ENCODE peak calls at places on chromosomes 13 and 19, in four cellular contexts. S, A, O and W are unnamed samples.

GRCh38 chr19:15289673-15290072 is 42.7 kb downstream of the BRD4 start:
- DNase-seq in S (no peak), A (no peak), O (peak; percentile 47), W (no peak)

GRCh38 chr19:19508217-19508616 is 7.1 kb downstream of the TSSK6 start:
- DNase-seq in S (no peak), A (no peak), O (no peak), W (no peak)

GRCh38 chr19:2455481-2456300 is 1.1 kb downstream of the LMNB2 start:
- DNase-seq in S (peak; percentile 35), A (no peak), O (peak; percentile 84), W (no peak)

GRCh38 chr19:4019578-4019977 is 12.0 kb downstream of the PIAS4 start:
- DNase-seq in S (no peak), A (no peak), O (no peak), W (no peak)

GRCh38 chr19:39520541-39521204 is 5.7 kb downstream of the SELENOV start:
- DNase-seq in S (no peak), A (no peak), O (peak; percentile 58), W (no peak)

GRCh38 chr19:47158879-47159509 is 28.4 kb downstream of the SAE1 start:
- DNase-seq in S (no peak), A (no peak), O (no peak), W (peak; percentile 88)

GRCh38 chr19:32599736-32600157 is 18.8 kb downstream of the PDCD5 start:
- DNase-seq in S (peak; percentile 41), A (peak; percentile 59), O (no peak), W (peak; percentile 54)

GRCh38 chr13:80577951-80578670 is 237.2 kb upstream of the SPRY2 start:
- DNase-seq in S (no peak), A (peak; percentile 53), O (no peak), W (no peak)

GRCh38 chr13:31756346-31756745 is 17.0 kb downstream of the RXFP2 start:
- DNase-seq in S (peak; percentile 82), A (no peak), O (no peak), W (peak; percentile 36)

GRCh38 chr19:32453736-32454135 is 48.2 kb downstream of the DPY19L3 start:
- DNase-seq in S (no peak), A (no peak), O (no peak), W (peak; percentile 8)

GRCh38 chr19:35116085-35116801 is 620 bp downstream of the FXYD3 start:
- DNase-seq in S (no peak), A (no peak), O (no peak), W (peak; percentile 65)

GRCh38 chr13:104106705-104107393 is 1040.6 kb upstream of the SLC10A2 start:
- DNase-seq in S (no peak), A (peak; percentile 18), O (no peak), W (peak; percentile 89)

GRCh38 chr13:98214008-98214643 is 37.1 kb upstream of the RNF113B start:
- DNase-seq in S (no peak), A (no peak), O (no peak), W (peak; percentile 50)

GRCh38 chr13:109646423-109646822 is 140.0 kb downstream of the IRS2 start:
- DNase-seq in S (no peak), A (no peak), O (no peak), W (no peak)

GRCh38 chr19:46587861-46588260 is 13.3 kb upstream of the CALM3 start:
- DNase-seq in S (no peak), A (peak; percentile 96), O (no peak), W (no peak)

GRCh38 chr13:104534847-104535246 is 1468.6 kb upstream of the SLC10A2 start:
- DNase-seq in S (no peak), A (peak; percentile 41), O (no peak), W (no peak)

GRCh38 chr19:27774827-27775226 is 1438.1 kb downstream of the UQCRFS1 start:
- DNase-seq in S (peak; percentile 14), A (peak; percentile 60), O (peak; percentile 12), W (no peak)

GRCh38 chr13:113275387-113275786 is 21.7 kb upstream of the LAMP1 start:
- DNase-seq in S (peak; percentile 52), A (peak; percentile 85), O (peak; percentile 84), W (peak; percentile 65)

GRCh38 chr19:40467007-40467565 is 285 bp downstream of the SPTBN4 start:
- DNase-seq in S (no peak), A (no peak), O (peak; percentile 80), W (no peak)

GRCh38 chr19:47755762-47756626 is 10.6 kb downstream of the NOP53 start:
- DNase-seq in S (no peak), A (no peak), O (no peak), W (no peak)